ENCODE peak calls at places on chromosomes 3 and 15, in six cellular contexts. L is sigmoid colon, P is breast epithelium, Q is K562, D is HepG2, G is upper lobe of left lung. H is an unnamed sample.

GRCh38 chr3:49699281-49699723 is 9.9 kb downstream of the RNF123 start:
- DNase-seq in L (no peak), P (no peak), Q (no peak), D (no peak), G (peak), H (no peak)

GRCh38 chr3:11807651-11808050 is 39.0 kb downstream of the TAMM41 start:
- DNase-seq in L (no peak), P (no peak), Q (no peak), D (no peak), G (no peak), H (no peak)

GRCh38 chr3:28240440-28240839 is 979 bp upstream of the CMC1 start:
- DNase-seq in L (no peak), P (no peak), Q (no peak), D (peak), G (no peak), H (no peak)

GRCh38 chr3:114151091-114151490 is 27.8 kb downstream of the DRD3 start:
- DNase-seq in L (no peak), P (no peak), Q (no peak), D (no peak), G (no peak), H (no peak)

GRCh38 chr3:187678869-187679268 is 8.7 kb upstream of the SST start:
- DNase-seq in L (no peak), P (no peak), Q (peak), D (peak), G (no peak), H (peak)

GRCh38 chr3:72818915-72819314 is 29.3 kb downstream of the SHQ1 start:
- DNase-seq in L (no peak), P (no peak), Q (no peak), D (no peak), G (no peak), H (no peak)

GRCh38 chr3:24773798-24774197 is 279.1 kb upstream of the THRB start:
- DNase-seq in L (peak), P (no peak), Q (peak), D (peak), G (no peak), H (peak)

GRCh38 chr3:115836944-115837343 is 213.6 kb downstream of the GAP43 start:
- DNase-seq in L (no peak), P (no peak), Q (peak), D (no peak), G (no peak), H (no peak)

GRCh38 chr3:149592758-149593240 is 65.0 kb downstream of the WWTR1 start:
- DNase-seq in L (no peak), P (no peak), Q (no peak), D (no peak), G (no peak), H (no peak)

GRCh38 chr3:87576752-87577151 is 300.4 kb upstream of the POU1F1 start:
- DNase-seq in L (no peak), P (no peak), Q (no peak), D (no peak), G (no peak), H (no peak)

GRCh38 chr3:88742066-88742465 is 365.4 kb upstream of the EPHA3 start:
- DNase-seq in L (no peak), P (no peak), Q (no peak), D (no peak), G (no peak), H (no peak)

GRCh38 chr3:153026026-153026425 is 136.0 kb upstream of the RAP2B start:
- DNase-seq in L (no peak), P (no peak), Q (peak), D (peak), G (no peak), H (no peak)

GRCh38 chr15:29687939-29688884 is 134.1 kb downstream of the TJP1 start:
- DNase-seq in L (no peak), P (no peak), Q (no peak), D (no peak), G (peak), H (no peak)

GRCh38 chr3:66133050-66133757 is 87.6 kb upstream of the SLC25A26 start:
- DNase-seq in L (no peak), P (no peak), Q (no peak), D (peak), G (no peak), H (no peak)

GRCh38 chr15:61951949-61952348 is 108.3 kb downstream of the VPS13C start:
- DNase-seq in L (no peak), P (no peak), Q (no peak), D (no peak), G (no peak), H (no peak)

GRCh38 chr15:49815506-49815905 is 194.7 kb downstream of the DTWD1 start:
- DNase-seq in L (no peak), P (no peak), Q (no peak), D (no peak), G (no peak), H (no peak)

GRCh38 chr15:31870336-31871158 is 159.8 kb upstream of the CHRNA7 start:
- DNase-seq in L (peak), P (peak), Q (peak), D (peak), G (peak), H (peak)

GRCh38 chr15:100918690-100919480 is at the start of gene LRRK1:
- DNase-seq in L (no peak), P (no peak), Q (peak), D (no peak), G (peak), H (no peak)

GRCh38 chr3:126927846-126928245 is 55.1 kb upstream of the PLXNA1 start:
- DNase-seq in L (peak), P (no peak), Q (no peak), D (no peak), G (no peak), H (no peak)

GRCh38 chr3:110810356-110810755 is 261.3 kb upstream of the NECTIN3 start:
- DNase-seq in L (no peak), P (no peak), Q (no peak), D (no peak), G (no peak), H (no peak)

GRCh38 chr15:69798481-69799315 is 299.0 kb downstream of the TLE3 start:
- DNase-seq in L (peak), P (no peak), Q (no peak), D (no peak), G (no peak), H (no peak)

GRCh38 chr15:39362832-39363561 is 217.9 kb upstream of the THBS1 start:
- DNase-seq in L (no peak), P (no peak), Q (no peak), D (no peak), G (no peak), H (no peak)

GRCh38 chr15:49242820-49243219 is 72.8 kb downstream of the GALK2 start:
- DNase-seq in L (no peak), P (no peak), Q (peak), D (no peak), G (no peak), H (no peak)

GRCh38 chr3:188832146-188832545 is 339.6 kb upstream of the TPRG1 start:
- DNase-seq in L (no peak), P (no peak), Q (no peak), D (no peak), G (no peak), H (no peak)

GRCh38 chr3:104885214-104885814 is 481.4 kb upstream of the ALCAM start:
- DNase-seq in L (no peak), P (no peak), Q (no peak), D (no peak), G (no peak), H (no peak)

GRCh38 chr15:22265056-22265945 is 185.0 kb downstream of the OR4M2 start:
- DNase-seq in L (no peak), P (no peak), Q (no peak), D (no peak), G (no peak), H (no peak)

GRCh38 chr3:20256144-20256543 is 70.1 kb upstream of the SGO1 start:
- DNase-seq in L (no peak), P (no peak), Q (no peak), D (no peak), G (no peak), H (no peak)
- TF ChIP-seq POLR2AphosphoS5 in L (no peak), P (no peak), Q (no peak), D (no peak), G (no peak), H (no peak)

GRCh38 chr3:46899151-46900006 is 21.9 kb downstream of the PTH1R start:
- DNase-seq in L (no peak), P (no peak), Q (no peak), D (no peak), G (peak), H (no peak)

GRCh38 chr3:46900007-46900292 is 22.4 kb downstream of the PTH1R start:
- DNase-seq in L (no peak), P (no peak), Q (no peak), D (no peak), G (peak), H (no peak)

GRCh38 chr3:46897829-46898320 is 20.4 kb downstream of the PTH1R start:
- DNase-seq in L (no peak), P (no peak), Q (peak), D (peak), G (peak), H (no peak)

GRCh38 chr3:46897031-46897430 is 19.5 kb downstream of the PTH1R start:
- DNase-seq in L (no peak), P (no peak), Q (no peak), D (no peak), G (no peak), H (no peak)

DNA sequence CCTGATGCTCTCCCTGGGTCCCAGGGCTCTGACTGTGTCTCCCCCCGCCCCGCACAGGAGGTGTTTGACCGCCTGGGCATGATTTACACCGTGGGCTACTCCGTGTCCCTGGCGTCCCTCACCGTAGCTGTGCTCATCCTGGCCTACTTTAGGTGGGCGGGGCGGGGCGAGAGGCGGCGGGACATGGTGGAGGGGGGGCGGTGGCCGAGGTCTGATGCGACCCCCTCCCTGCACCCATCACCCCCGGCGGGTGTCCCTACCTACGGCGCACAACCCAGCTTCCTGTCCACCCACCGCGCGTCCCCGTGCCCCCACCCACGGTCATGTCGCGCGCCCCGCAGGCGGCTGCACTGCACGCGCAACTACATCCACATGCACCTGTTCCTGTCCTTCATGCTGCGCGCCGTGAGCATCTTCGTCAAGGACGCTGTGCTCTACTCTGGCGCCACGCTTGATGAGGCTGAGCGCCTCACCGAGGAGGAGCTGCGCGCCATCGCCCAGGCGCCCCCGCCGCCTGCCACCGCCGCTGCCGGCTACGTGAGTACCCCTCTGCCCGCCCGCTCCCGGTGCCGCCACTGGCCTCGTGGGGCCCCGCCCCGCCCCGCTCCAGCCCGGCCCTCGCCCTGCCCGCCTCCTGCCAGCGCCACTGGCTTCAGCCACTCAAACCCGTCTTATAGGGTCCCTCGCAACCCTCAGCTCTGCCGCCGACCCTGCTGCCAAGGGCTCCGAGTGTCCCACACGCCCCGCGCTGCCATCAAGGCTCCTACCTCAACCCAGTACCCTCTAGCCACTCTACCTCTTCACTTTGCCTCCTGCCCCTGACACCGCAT is 21.0 kb downstream of the PTH1R start:
- DNase-seq in L (no peak), P (no peak), Q (no peak), D (no peak), G (peak), H (no peak)
- H3K4me3 ChIP-seq in L (peak), P (no peak), Q (no peak), D (no peak), G (no peak), H (no peak)

GRCh38 chr15:73972984-73973682 is 19.0 kb downstream of the STOML1 start:
- DNase-seq in L (peak), P (peak), Q (peak), D (peak), G (peak), H (peak)
- TF ChIP-seq POLR2A in L (no peak), P (no peak), Q (no peak), D (no peak), G (no peak), H (no peak)

GRCh38 chr15:36501063-36501678 is 78.3 kb upstream of the CDIN1 start:
- DNase-seq in L (no peak), P (no peak), Q (peak), D (peak), G (no peak), H (peak)

GRCh38 chr15:36511594-36511993 is 67.8 kb upstream of the CDIN1 start:
- DNase-seq in L (no peak), P (no peak), Q (no peak), D (no peak), G (no peak), H (no peak)

GRCh38 chr15:36507458-36507857 is 72.0 kb upstream of the CDIN1 start:
- DNase-seq in L (no peak), P (no peak), Q (no peak), D (no peak), G (no peak), H (no peak)

GRCh38 chr15:36502509-36502908 is 76.9 kb upstream of the CDIN1 start:
- DNase-seq in L (no peak), P (no peak), Q (no peak), D (no peak), G (no peak), H (no peak)

DNA sequence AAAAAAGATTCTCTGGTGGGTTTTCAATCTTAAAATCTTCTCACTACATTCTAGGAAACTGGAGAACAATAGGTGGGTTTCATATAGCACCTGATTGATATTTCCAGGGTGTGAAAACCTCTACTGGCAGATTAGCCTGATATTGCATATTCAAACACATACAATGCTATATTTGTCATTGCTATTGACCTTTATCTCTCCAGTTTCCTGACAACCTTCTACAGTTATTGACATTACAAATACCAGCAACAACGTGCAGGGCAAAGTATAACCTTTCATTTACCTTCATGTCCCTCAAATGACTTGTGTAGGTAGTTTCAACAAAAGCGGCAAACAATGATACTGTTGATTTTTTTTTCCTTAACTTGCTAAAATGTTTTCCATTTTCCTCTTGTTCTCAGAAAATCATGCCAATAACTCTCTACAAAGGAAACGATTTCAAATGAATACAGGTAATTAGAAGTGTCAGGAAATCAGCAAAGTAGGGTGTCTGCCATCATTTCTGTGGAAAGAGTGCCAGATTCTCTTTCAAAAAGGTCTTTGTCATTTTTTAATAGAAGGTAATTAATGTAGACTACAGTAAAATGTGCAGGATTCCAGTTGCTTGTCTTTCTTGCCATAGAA is 72.6 kb upstream of the CDIN1 start:
- DNase-seq in L (no peak), P (no peak), Q (no peak), D (peak), G (no peak), H (no peak)
- TF ChIP-seq POLR2AphosphoS5 in L (no peak), P (no peak), Q (no peak), D (no peak), G (no peak), H (no peak)